ENCODE peak calls at places on chromosomes 13 and 19, in eight cellular contexts. T is COR-L47; I is fibroblast of the conjunctiva; L is effector memory CD4-positive, alpha-beta T cell; Y is right cardiac atrium; B is NCI-H1105; K is ovary; A is body of pancreas. O is an unnamed sample.

GRCh38 chr13:113816925-113817859 is 46.7 kb downstream of the GAS6 start:
- DNase-seq in L (peak), Y (peak), B (peak), A (peak), K (peak), T (peak), I (peak), O (peak)

GRCh38 chr13:30803791-30804190 is 68.4 kb downstream of the ALOX5AP start:
- DNase-seq in A (no peak), L (no peak), T (no peak), B (no peak), K (no peak), I (no peak), Y (no peak), O (no peak)

GRCh38 chr19:5186293-5187050 is 154.1 kb downstream of the PTPRS start:
- DNase-seq in B (no peak), A (no peak), Y (no peak), I (peak), K (no peak), L (no peak), T (no peak), O (no peak)

GRCh38 chr13:28753208-28753892 is 34.6 kb upstream of the SLC46A3 start:
- DNase-seq in K (no peak), A (peak), T (no peak), I (peak), Y (peak), B (no peak), L (no peak), O (no peak)

GRCh38 chr19:7292950-7293794 is 1.0 kb downstream of the INSR start:
- DNase-seq in K (peak), B (no peak), T (no peak), Y (peak), L (no peak), I (no peak), A (peak), O (peak)

GRCh38 chr19:1237027-1237659 is 662 bp downstream of the CBARP start:
- DNase-seq in T (no peak), Y (peak), B (no peak), A (peak), L (no peak), K (peak), I (no peak), O (no peak)

GRCh38 chr13:74067818-74068217 is 66.4 kb downstream of the KLF12 start:
- DNase-seq in B (no peak), T (no peak), L (no peak), A (no peak), I (no peak), K (no peak), Y (no peak), O (no peak)

GRCh38 chr13:78137404-78138142 is 218.9 kb upstream of the EDNRB start:
- DNase-seq in T (peak), L (no peak), Y (no peak), A (no peak), B (peak), I (peak), K (no peak), O (peak)

GRCh38 chr13:24185591-24186232 is 25.2 kb downstream of the SPATA13 start:
- DNase-seq in T (no peak), B (no peak), A (no peak), K (no peak), Y (peak), I (no peak), L (no peak), O (no peak)

GRCh38 chr13:37443538-37443937 is 155.0 kb downstream of the POSTN start:
- DNase-seq in B (no peak), I (no peak), T (no peak), Y (no peak), L (no peak), A (no peak), K (no peak), O (no peak)

GRCh38 chr13:33722216-33722900 is 95.6 kb upstream of the RFC3 start:
- DNase-seq in L (no peak), Y (no peak), I (no peak), B (no peak), A (no peak), T (no peak), K (no peak), O (peak)

GRCh38 chr19:1905863-1906375 is 720 bp downstream of the ADAT3 start:
- DNase-seq in I (no peak), K (no peak), A (no peak), B (no peak), Y (no peak), T (no peak), L (no peak), O (no peak)

GRCh38 chr13:44350775-44351504 is 22.7 kb upstream of the SERP2 start:
- DNase-seq in L (no peak), A (no peak), T (peak), B (no peak), K (no peak), Y (no peak), I (no peak), O (no peak)

GRCh38 chr19:4914736-4915501 is 5.6 kb downstream of the UHRF1 start:
- DNase-seq in K (no peak), Y (no peak), L (peak), T (no peak), A (no peak), B (no peak), I (peak), O (no peak)